ENCODE peak calls at places on chromosome 14, in four cellular contexts. X, F, K and H are unnamed samples.

GRCh38 chr14:61578745-61579144 is 116.6 kb upstream of the HIF1A start:
- DNase-seq in F (no peak), X (peak), K (no peak), H (no peak)

GRCh38 chr14:41230683-41231082 is 376.0 kb upstream of the LRFN5 start:
- DNase-seq in X (no peak), F (no peak), K (no peak), H (no peak)

GRCh38 chr14:49975286-49975685 is 82.4 kb downstream of the ARF6 start:
- DNase-seq in F (no peak), X (peak), K (no peak), H (no peak)

GRCh38 chr14:37270629-37271028 is 72.9 kb downstream of the MIPOL1 start:
- DNase-seq in K (no peak), X (no peak), F (no peak), H (no peak)

GRCh38 chr14:61391119-61391518 is 69.7 kb downstream of the PRKCH start:
- DNase-seq in X (no peak), K (no peak), F (no peak), H (no peak)

GRCh38 chr14:59333668-59334067 is 131.5 kb downstream of the GPR135 start:
- DNase-seq in K (no peak), X (peak), F (no peak), H (no peak)

GRCh38 chr14:74945261-74945851 is 10.0 kb downstream of the PGF start:
- DNase-seq in K (peak), F (peak), X (peak), H (peak)

GRCh38 chr14:91229743-91230200 is 14.7 kb downstream of the GPR68 start:
- DNase-seq in K (no peak), F (no peak), X (peak), H (no peak)

GRCh38 chr14:67497216-67497615 is 8.7 kb upstream of the TMEM229B start:
- DNase-seq in F (no peak), X (no peak), K (no peak), H (no peak)

GRCh38 chr14:57382283-57382682 is 8.1 kb upstream of the NAA30 start:
- DNase-seq in K (no peak), X (peak), F (no peak), H (no peak)

GRCh38 chr14:105092912-105093425 is 27.7 kb upstream of the GPR132 start:
- DNase-seq in F (no peak), K (peak), X (peak), H (peak)

GRCh38 chr14:71472281-71472960 is 459.8 kb upstream of the RGS6 start:
- DNase-seq in F (no peak), K (no peak), X (no peak), H (no peak)

GRCh38 chr14:44657688-44658388 is 150.8 kb upstream of the FSCB start:
- DNase-seq in X (peak), F (peak), K (no peak), H (no peak)

GRCh38 chr14:29603721-29604120 is 323.9 kb downstream of the PRKD1 start:
- DNase-seq in K (no peak), X (no peak), F (no peak), H (no peak)

GRCh38 chr14:103746706-103747105 is 31.1 kb downstream of the ZFYVE21 start:
- DNase-seq in F (no peak), K (no peak), X (no peak), H (no peak)

GRCh38 chr14:58955294-58955821 is 233.1 kb upstream of the DAAM1 start:
- DNase-seq in K (no peak), F (no peak), X (peak), H (no peak)

GRCh38 chr14:64992328-64992885 is 5.7 kb downstream of the FNTB start:
- DNase-seq in K (no peak), F (no peak), X (no peak), H (no peak)

GRCh38 chr14:64983439-64984310 is 3.0 kb upstream of the FNTB start:
- DNase-seq in F (no peak), K (no peak), X (peak), H (no peak)

GRCh38 chr14:64990939-64991338 is 4.2 kb downstream of the FNTB start:
- DNase-seq in K (no peak), X (no peak), F (no peak), H (no peak)

GRCh38 chr14:64990291-64990690 is 3.6 kb downstream of the FNTB start:
- DNase-seq in F (no peak), K (no peak), X (no peak), H (no peak)

GRCh38 chr14:64986578-64987571 is at the start of gene FNTB:
- DNase-seq in F (peak), K (peak), X (peak), H (peak)
- H2BK15ac ChIP-seq in F (no peak), K (peak), X (peak), H (no peak)

DNA sequence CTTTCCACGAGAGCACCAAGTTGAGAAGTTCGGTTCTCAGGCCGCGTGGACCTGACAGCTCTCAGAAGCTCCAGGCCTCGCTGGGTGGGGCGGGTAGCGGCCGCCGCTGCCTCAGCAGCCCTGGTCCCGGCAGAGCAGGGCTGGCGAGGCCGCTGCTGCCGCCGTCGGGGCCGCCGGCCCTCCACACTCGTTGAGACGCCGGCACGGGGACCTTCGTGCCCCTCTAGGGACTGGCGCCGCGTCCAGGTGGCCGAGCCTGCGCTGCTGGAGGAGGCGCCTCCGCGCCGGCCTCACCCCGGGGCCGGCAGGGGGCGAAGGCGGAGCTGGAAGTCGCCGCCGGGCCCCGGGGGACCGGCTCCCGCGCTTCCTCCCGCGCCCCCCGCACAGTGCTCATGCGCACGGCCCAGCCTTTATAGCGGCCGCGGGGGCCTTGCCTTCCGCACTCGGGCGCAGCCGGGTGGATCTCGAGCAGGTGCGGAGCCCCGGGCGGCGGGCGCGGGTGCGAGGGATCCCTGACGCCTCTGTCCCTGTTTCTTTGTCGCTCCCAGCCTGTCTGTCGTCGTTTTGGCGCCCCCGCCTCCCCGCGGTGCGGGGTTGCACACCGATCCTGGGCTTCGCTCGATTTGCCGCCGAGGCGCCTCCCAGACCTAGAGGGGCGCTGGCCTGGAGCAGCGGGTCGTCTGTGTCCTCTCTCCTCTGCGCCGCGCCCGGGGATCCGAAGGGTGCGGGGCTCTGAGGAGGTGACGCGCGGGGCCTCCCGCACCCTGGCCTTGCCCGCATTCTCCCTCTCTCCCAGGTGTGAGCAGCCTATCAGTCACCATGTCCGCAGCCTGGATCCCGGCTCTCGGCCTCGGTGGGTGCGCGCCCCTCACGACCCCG is at the start of gene COCH:
- DNase-seq in F (peak), K (peak), X (no peak), H (peak)
- H3K4ac ChIP-seq in F (no peak), K (peak), X (no peak), H (no peak)

GRCh38 chr14:95270203-95270602 is 49.5 kb downstream of the CLMN start:
- DNase-seq in F (no peak), K (no peak), X (no peak), H (no peak)

GRCh38 chr14:95273041-95273978 is 46.4 kb downstream of the CLMN start:
- DNase-seq in X (peak), K (no peak), F (no peak), H (no peak)

GRCh38 chr14:95269493-95269892 is 50.2 kb downstream of the CLMN start:
- DNase-seq in K (no peak), X (no peak), F (no peak), H (no peak)

GRCh38 chr14:95274283-95274682 is 45.4 kb downstream of the CLMN start:
- DNase-seq in F (no peak), X (no peak), K (no peak), H (peak)

GRCh38 chr14:95272057-95272456 is 47.7 kb downstream of the CLMN start:
- DNase-seq in K (no peak), X (no peak), F (no peak), H (no peak)
- H2BK12ac ChIP-seq in K (no peak), X (no peak), F (no peak), H (no peak)

GRCh38 chr14:69056389-69056788 is 77.3 kb upstream of the ACTN1 start:
- DNase-seq in F (no peak), K (no peak), X (peak), H (peak)

GRCh38 chr14:69055973-69056372 is 76.9 kb upstream of the ACTN1 start:
- DNase-seq in K (no peak), F (no peak), X (peak), H (no peak)

GRCh38 chr14:69054030-69054429 is 74.9 kb upstream of the ACTN1 start:
- DNase-seq in K (no peak), X (no peak), F (no peak), H (no peak)

GRCh38 chr14:69052181-69052601 is 73.1 kb upstream of the ACTN1 start:
- DNase-seq in F (no peak), K (no peak), X (no peak), H (no peak)

GRCh38 chr14:69055125-69055524 is 76.0 kb upstream of the ACTN1 start:
- DNase-seq in K (no peak), X (peak), F (no peak), H (no peak)
- H2BK15ac ChIP-seq in K (no peak), X (no peak), F (no peak), H (no peak)

GRCh38 chr14:73250317-73250713 is 13.0 kb downstream of the PAPLN start:
- DNase-seq in F (no peak), K (no peak), X (no peak), H (no peak)

GRCh38 chr14:73248294-73248868 is 11.1 kb downstream of the PAPLN start:
- DNase-seq in X (no peak), K (no peak), F (no peak), H (no peak)

GRCh38 chr14:73249564-73250316 is 12.4 kb downstream of the PAPLN start:
- DNase-seq in F (no peak), K (no peak), X (no peak), H (no peak)

GRCh38 chr14:73250781-73251500 is 13.6 kb downstream of the PAPLN start:
- DNase-seq in K (no peak), X (no peak), F (no peak), H (no peak)

GRCh38 chr14:73249108-73249507 is 11.8 kb downstream of the PAPLN start:
- DNase-seq in F (no peak), K (no peak), X (no peak), H (no peak)
- H3K4ac ChIP-seq in F (no peak), K (no peak), X (no peak), H (no peak)

GRCh38 chr14:62692490-62693106 is 352.7 kb downstream of the KCNH5 start:
- DNase-seq in F (no peak), X (peak), K (no peak), H (no peak)

GRCh38 chr14:62696261-62696968 is 348.8 kb downstream of the KCNH5 start:
- DNase-seq in K (peak), F (peak), X (peak), H (peak)

GRCh38 chr14:62696969-62697328 is 348.3 kb downstream of the KCNH5 start:
- DNase-seq in F (no peak), X (no peak), K (no peak), H (no peak)

GRCh38 chr14:62691613-62692489 is 353.4 kb downstream of the KCNH5 start:
- DNase-seq in K (no peak), X (peak), F (no peak), H (no peak)

GRCh38 chr14:62694075-62694474 is 351.2 kb downstream of the KCNH5 start:
- DNase-seq in K (no peak), F (no peak), X (peak), H (no peak)
- H2BK12ac ChIP-seq in K (no peak), F (no peak), X (peak), H (no peak)

DNA sequence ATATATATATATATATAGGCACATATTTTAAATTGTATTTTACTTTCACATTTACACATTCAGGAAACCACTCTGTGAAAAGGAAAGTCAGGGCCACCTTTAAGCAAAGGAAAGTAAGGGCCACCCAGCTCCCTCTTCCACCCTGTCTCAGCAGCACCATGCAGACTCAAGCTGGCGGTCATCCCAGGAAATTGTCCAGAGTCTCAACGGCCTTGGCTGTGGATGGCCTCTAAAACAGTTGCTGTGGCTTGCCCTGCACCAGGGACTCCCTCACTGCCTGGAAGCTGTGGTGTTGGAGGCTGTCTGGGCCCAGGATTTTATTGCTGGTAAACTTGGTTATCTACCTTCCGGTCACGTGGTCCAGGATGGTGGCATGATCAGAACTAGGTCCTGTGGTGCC is 11.8 kb upstream of the RPL10L start:
- DNase-seq in K (no peak), F (no peak), X (no peak), H (no peak)
- H2BK15ac ChIP-seq in K (no peak), F (no peak), X (no peak), H (no peak)

DNA sequence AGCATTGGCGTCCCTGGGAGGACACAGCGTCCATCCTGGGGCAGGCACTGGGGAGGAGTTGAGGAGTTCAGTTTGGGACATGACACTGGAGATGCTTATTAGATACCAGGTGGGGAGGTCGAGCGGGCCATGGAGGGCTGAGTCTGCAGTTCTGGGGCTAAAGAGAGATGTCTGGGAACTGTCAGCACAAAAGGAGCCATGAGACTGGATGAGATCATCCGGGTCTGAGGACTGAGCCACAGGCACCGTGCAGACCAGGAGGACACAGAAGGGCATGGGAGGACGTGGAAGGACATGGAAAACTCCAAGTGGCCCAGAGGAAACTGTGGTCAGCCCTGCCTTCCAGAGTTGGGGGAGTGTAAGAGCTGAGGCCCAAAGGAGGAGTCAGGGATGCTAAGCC is 92.6 kb downstream of the LGMN start:
- DNase-seq in K (no peak), X (peak), F (no peak), H (no peak)
- H3K4ac ChIP-seq in K (no peak), X (no peak), F (no peak), H (no peak)

GRCh38 chr14:24232645-24233537 is at the start of gene GMPR2:
- DNase-seq in K (no peak), X (peak), F (no peak), H (no peak)
- H2BK12ac ChIP-seq in K (peak), X (peak), F (no peak), H (no peak)